ENCODE peak calls at places on chromosomes 3 and 15, in five cellular contexts. I, E, U, H and X are unnamed samples.
A peak's percentile ranks its signal among the peaks of the same experiment; 100 is the strongest.

GRCh38 chr15:31781261-31781660 is 249.1 kb upstream of the CHRNA7 start:
- DNase-seq in E (no peak), H (no peak), I (no peak), U (no peak), X (no peak)

GRCh38 chr15:45048784-45049631 is 26.0 kb downstream of the SORD start:
- DNase-seq in U (peak; percentile 75), E (no peak), I (no peak), H (no peak), X (no peak)

GRCh38 chr3:99526927-99527326 is 111.5 kb upstream of the COL8A1 start:
- DNase-seq in U (peak; percentile 18), E (peak; percentile 50), H (no peak), I (peak; percentile 11), X (no peak)

GRCh38 chr3:27714101-27714526 is 8.0 kb downstream of the EOMES start:
- DNase-seq in I (no peak), E (no peak), H (no peak), U (peak; percentile 98), X (peak; percentile 54)

GRCh38 chr3:190150681-190151080 is 30.0 kb upstream of the P3H2 start:
- DNase-seq in E (no peak), U (peak; percentile 99), H (no peak), I (no peak), X (no peak)

GRCh38 chr3:52052831-52053306 is 3.5 kb downstream of the DUSP7 start:
- DNase-seq in E (peak; percentile 86), I (peak; percentile 75), U (peak; percentile 91), H (peak; percentile 93), X (peak; percentile 92)

GRCh38 chr3:58323795-58324674 is 8.7 kb upstream of the PXK start:
- DNase-seq in I (no peak), E (no peak), U (no peak), H (no peak), X (no peak)

GRCh38 chr3:45143673-45144670 is 2.2 kb downstream of the CDCP1 start:
- DNase-seq in I (no peak), U (no peak), H (no peak), E (no peak), X (no peak)

GRCh38 chr3:183515968-183516851 is 39.3 kb downstream of the KLHL6 start:
- DNase-seq in U (no peak), E (no peak), H (no peak), I (no peak), X (peak; percentile 32)

GRCh38 chr3:14907043-14907966 is 40.1 kb upstream of the NR2C2 start:
- DNase-seq in U (no peak), E (no peak), H (no peak), I (no peak), X (peak; percentile 60)

GRCh38 chr15:41474941-41475340 is 18.7 kb upstream of the ITPKA start:
- DNase-seq in H (no peak), E (no peak), I (no peak), U (no peak), X (no peak)

GRCh38 chr15:66560856-66561525 is 4.8 kb downstream of the LCTL start:
- DNase-seq in H (peak; percentile 70), U (no peak), I (no peak), E (no peak), X (no peak)

GRCh38 chr3:108441081-108441507 is 69.3 kb downstream of the MYH15 start:
- DNase-seq in U (peak; percentile 72), I (peak; percentile 64), H (no peak), E (no peak), X (no peak)

GRCh38 chr3:71414189-71414924 is 169.2 kb downstream of the FOXP1 start:
- DNase-seq in E (no peak), U (no peak), I (no peak), H (no peak), X (no peak)

GRCh38 chr3:115401298-115401697 is 222.0 kb upstream of the GAP43 start:
- DNase-seq in U (peak; percentile 14), H (no peak), E (peak; percentile 88), I (no peak), X (no peak)

GRCh38 chr3:138331143-138331894 is 1.7 kb upstream of the NME9 start:
- DNase-seq in E (peak; percentile 49), I (no peak), H (no peak), U (peak; percentile 29), X (no peak)

GRCh38 chr3:101077361-101078011 is 84.3 kb upstream of the ABI3BP start:
- DNase-seq in U (no peak), I (no peak), H (no peak), E (peak; percentile 43), X (no peak)

GRCh38 chr15:83365370-83365938 is 81.0 kb upstream of the BNC1 start:
- DNase-seq in E (peak; percentile 85), H (no peak), I (peak; percentile 68), U (peak; percentile 48), X (peak; percentile 73)
- H3K27me3 ChIP-seq in E (peaks cover 10% of the 10 kb centered on the region), H (no peaks in the 10 kb centered on the region), I (peaks cover 46% of the 10 kb centered on the region), U (no peaks in the 10 kb centered on the region), X (peaks cover 17% of the 10 kb centered on the region)

DNA sequence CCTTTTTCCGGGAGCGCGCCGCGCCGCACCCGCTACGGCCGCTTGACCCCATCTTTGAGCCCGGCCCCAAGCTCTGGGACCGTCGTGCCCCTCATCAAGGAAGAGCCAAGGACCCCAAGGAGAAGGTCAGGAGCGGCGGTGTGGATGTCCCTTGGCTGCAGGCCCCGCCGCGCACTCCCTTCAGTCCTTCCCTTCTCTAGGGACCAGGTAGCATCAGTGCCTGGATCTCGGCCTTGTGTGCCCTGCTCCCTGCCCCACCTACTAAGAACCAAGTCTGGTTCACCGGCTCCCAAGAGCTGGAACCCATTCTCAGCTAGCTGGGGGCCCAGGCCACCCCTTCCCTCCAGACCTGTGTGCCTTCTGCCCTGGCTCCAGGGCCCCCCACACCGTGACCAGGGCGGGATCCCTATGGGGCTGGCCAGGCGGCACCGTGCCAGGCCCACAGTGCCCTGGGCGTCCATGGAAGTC is 69.3 kb upstream of the CGNL1 start:
- DNase-seq in H (no peak), U (no peak), E (no peak), I (no peak), X (no peak)
- H3K4me3 ChIP-seq in H (no peak overlapping the region), U (no peak overlapping the region), E (peak overlapping the region; percentile 82), I (peak overlapping the region; percentile 46), X (peak overlapping the region; percentile 49)

DNA sequence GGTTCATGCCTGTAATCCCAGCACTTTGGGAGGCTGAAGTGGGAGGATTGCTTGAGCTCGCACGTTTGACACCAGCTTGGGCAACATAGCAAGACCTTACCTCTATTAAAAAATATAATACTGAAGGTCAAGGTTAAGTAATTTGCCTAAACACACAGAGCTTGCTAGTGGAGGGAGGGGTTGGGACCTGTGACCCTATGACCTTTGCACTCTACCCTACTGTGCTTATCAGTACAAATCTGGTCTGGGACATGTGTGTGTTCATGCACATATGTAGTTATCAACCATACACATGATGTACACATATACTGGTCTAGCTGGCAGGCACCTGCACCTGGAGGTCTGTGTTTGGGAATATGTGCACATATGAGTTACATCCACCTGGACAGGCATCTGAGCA is 117.9 kb upstream of the HACD2 start:
- DNase-seq in H (no peak), E (no peak), I (no peak), U (no peak), X (no peak)
- H3K27me3 ChIP-seq in H (no peaks in the 10 kb centered on the region), E (no peaks in the 10 kb centered on the region), I (no peaks in the 10 kb centered on the region), U (no peaks in the 10 kb centered on the region), X (no peaks in the 10 kb centered on the region)

GRCh38 chr15:87816811-87817210 is 439.7 kb downstream of the NTRK3 start:
- DNase-seq in U (no peak), H (no peak), E (peak; percentile 64), I (no peak), X (no peak)
- H3K4me3 ChIP-seq in U (no peak overlapping the region), H (no peak overlapping the region), E (no peak overlapping the region), I (no peak overlapping the region), X (no peak overlapping the region)

GRCh38 chr15:71346464-71346863 is 231.2 kb downstream of the THSD4 start:
- DNase-seq in H (no peak), E (no peak), I (no peak), U (no peak), X (no peak)
- H3K27me3 ChIP-seq in H (no peaks in the 10 kb centered on the region), E (no peaks in the 10 kb centered on the region), I (no peaks in the 10 kb centered on the region), U (no peaks in the 10 kb centered on the region), X (no peaks in the 10 kb centered on the region)

GRCh38 chr3:63387568-63387967 is 109.5 kb downstream of the SYNPR start:
- DNase-seq in I (no peak), H (no peak), U (peak; percentile 32), E (no peak), X (no peak)
- H3K4me3 ChIP-seq in I (no peak overlapping the region), H (no peak overlapping the region), U (no peak overlapping the region), E (no peak overlapping the region), X (no peak overlapping the region)

GRCh38 chr3:177364236-177364635 is 167.0 kb upstream of the TBL1XR1 start:
- DNase-seq in U (no peak), I (no peak), E (no peak), H (no peak), X (no peak)
- H3K27me3 ChIP-seq in U (no peaks in the 10 kb centered on the region), I (no peaks in the 10 kb centered on the region), E (no peaks in the 10 kb centered on the region), H (no peaks in the 10 kb centered on the region), X (peaks cover 2% of the 10 kb centered on the region)

DNA sequence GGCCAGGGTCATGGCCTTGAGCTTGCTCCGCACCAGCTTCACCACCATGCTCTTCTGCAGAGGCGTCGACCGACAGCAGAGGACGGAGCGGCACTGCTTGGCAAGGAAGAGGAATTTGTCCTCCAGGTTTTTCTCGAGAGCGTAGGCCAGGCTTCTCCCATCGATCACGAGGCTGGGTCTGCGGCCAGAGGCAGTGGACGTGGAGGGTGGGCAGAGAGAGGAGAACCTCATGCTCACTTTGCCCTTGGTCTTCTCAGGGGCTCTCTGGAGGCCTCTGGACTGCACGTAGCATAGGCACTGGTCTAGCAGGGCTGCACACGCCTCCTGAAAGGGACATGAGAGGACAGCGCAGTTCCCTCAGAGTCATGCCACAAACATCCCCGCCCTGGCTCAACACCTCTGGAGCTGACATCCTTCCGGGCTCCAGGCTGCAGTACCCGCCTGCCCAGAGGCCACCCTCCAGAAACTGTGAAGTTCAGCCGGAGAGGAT is 168.3 kb downstream of the ATP10A start:
- DNase-seq in H (no peak), U (no peak), I (no peak), E (no peak), X (no peak)
- H3K4me3 ChIP-seq in H (no peak overlapping the region), U (no peak overlapping the region), I (no peak overlapping the region), E (no peak overlapping the region), X (no peak overlapping the region)